ENCODE peak calls at places on chromosomes 6 and 20, in seven cellular contexts. One of them, this sample, is unnamed.

GRCh38 chr6:152453421-152453820 is 183.7 kb downstream of the SYNE1 start:
- DNase-seq in bronchial epithelial cell: no peak
- DNase-seq in lung: no peak
- DNase-seq in tibial nerve: no peak
- DNase-seq in pancreas: no peak
- DNase-seq in endodermal cell: no peak
- DNase-seq in neural progenitor cell: no peak
- DNase-seq in this sample: no peak

GRCh38 chr6:140002406-140003022 is 628.1 kb upstream of the CITED2 start:
- DNase-seq in endodermal cell: no peak
- DNase-seq in pancreas: no peak
- DNase-seq in tibial nerve: no peak
- DNase-seq in neural progenitor cell: no peak
- DNase-seq in lung: no peak
- DNase-seq in bronchial epithelial cell: no peak
- DNase-seq in this sample: peak; percentile 81

GRCh38 chr6:30793521-30794194 is 49.3 kb upstream of the IER3 start:
- DNase-seq in endodermal cell: no peak
- DNase-seq in neural progenitor cell: no peak
- DNase-seq in tibial nerve: no peak
- DNase-seq in bronchial epithelial cell: peak; percentile 32
- DNase-seq in lung: no peak
- DNase-seq in pancreas: no peak
- DNase-seq in this sample: no peak

GRCh38 chr6:40997256-40997957 is 41.6 kb downstream of the UNC5CL start:
- DNase-seq in pancreas: peak; percentile 74
- DNase-seq in endodermal cell: peak; percentile 94
- DNase-seq in tibial nerve: no peak
- DNase-seq in neural progenitor cell: peak; percentile 85
- DNase-seq in bronchial epithelial cell: peak; percentile 74
- DNase-seq in lung: peak; percentile 32
- DNase-seq in this sample: peak; percentile 20

GRCh38 chr6:31559958-31560696 is 12.0 kb upstream of the LTA start:
- DNase-seq in pancreas: peak; percentile 46
- DNase-seq in endodermal cell: no peak
- DNase-seq in bronchial epithelial cell: peak; percentile 44
- DNase-seq in lung: peak; percentile 65
- DNase-seq in neural progenitor cell: no peak
- DNase-seq in tibial nerve: no peak
- DNase-seq in this sample: no peak

GRCh38 chr6:169974663-169975062 is 223.2 kb downstream of the ERMARD start:
- DNase-seq in lung: no peak
- DNase-seq in pancreas: no peak
- DNase-seq in bronchial epithelial cell: no peak
- DNase-seq in tibial nerve: no peak
- DNase-seq in endodermal cell: no peak
- DNase-seq in neural progenitor cell: no peak
- DNase-seq in this sample: no peak

GRCh38 chr6:26056583-26057350 is 30.5 kb upstream of the HFE start:
- DNase-seq in endodermal cell: peak; percentile 68
- DNase-seq in neural progenitor cell: peak; percentile 56
- DNase-seq in pancreas: peak; percentile 40
- DNase-seq in lung: no peak
- DNase-seq in tibial nerve: no peak
- DNase-seq in bronchial epithelial cell: peak; percentile 12
- DNase-seq in this sample: no peak

GRCh38 chr6:3304500-3305215 is 45.9 kb downstream of the PSMG4 start:
- DNase-seq in neural progenitor cell: no peak
- DNase-seq in endodermal cell: no peak
- DNase-seq in bronchial epithelial cell: no peak
- DNase-seq in pancreas: no peak
- DNase-seq in tibial nerve: no peak
- DNase-seq in lung: no peak
- DNase-seq in this sample: no peak

GRCh38 chr6:137309078-137309762 is 90.0 kb upstream of the IFNGR1 start:
- DNase-seq in neural progenitor cell: no peak
- DNase-seq in tibial nerve: peak; percentile 40
- DNase-seq in endodermal cell: peak; percentile 67
- DNase-seq in pancreas: peak; percentile 87
- DNase-seq in lung: peak; percentile 81
- DNase-seq in bronchial epithelial cell: peak; percentile 91
- DNase-seq in this sample: no peak

GRCh38 chr6:16432075-16433032 is 194.0 kb downstream of the GMPR start:
- DNase-seq in bronchial epithelial cell: no peak
- DNase-seq in pancreas: peak; percentile 39
- DNase-seq in lung: peak; percentile 53
- DNase-seq in endodermal cell: no peak
- DNase-seq in neural progenitor cell: no peak
- DNase-seq in tibial nerve: no peak
- DNase-seq in this sample: no peak

GRCh38 chr6:45420909-45421699 is 43.4 kb upstream of the SUPT3H start:
- DNase-seq in neural progenitor cell: no peak
- DNase-seq in lung: no peak
- DNase-seq in endodermal cell: no peak
- DNase-seq in tibial nerve: no peak
- DNase-seq in pancreas: no peak
- DNase-seq in bronchial epithelial cell: no peak
- DNase-seq in this sample: no peak

GRCh38 chr20:2142649-2143048 is 41.0 kb downstream of the STK35 start:
- DNase-seq in neural progenitor cell: no peak
- DNase-seq in pancreas: no peak
- DNase-seq in bronchial epithelial cell: no peak
- DNase-seq in tibial nerve: no peak
- DNase-seq in lung: no peak
- DNase-seq in endodermal cell: no peak
- DNase-seq in this sample: no peak

GRCh38 chr6:40551966-40552365 is 35.2 kb downstream of the LRFN2 start:
- DNase-seq in neural progenitor cell: no peak
- DNase-seq in pancreas: no peak
- DNase-seq in bronchial epithelial cell: no peak
- DNase-seq in endodermal cell: no peak
- DNase-seq in tibial nerve: no peak
- DNase-seq in lung: no peak
- DNase-seq in this sample: no peak

DNA sequence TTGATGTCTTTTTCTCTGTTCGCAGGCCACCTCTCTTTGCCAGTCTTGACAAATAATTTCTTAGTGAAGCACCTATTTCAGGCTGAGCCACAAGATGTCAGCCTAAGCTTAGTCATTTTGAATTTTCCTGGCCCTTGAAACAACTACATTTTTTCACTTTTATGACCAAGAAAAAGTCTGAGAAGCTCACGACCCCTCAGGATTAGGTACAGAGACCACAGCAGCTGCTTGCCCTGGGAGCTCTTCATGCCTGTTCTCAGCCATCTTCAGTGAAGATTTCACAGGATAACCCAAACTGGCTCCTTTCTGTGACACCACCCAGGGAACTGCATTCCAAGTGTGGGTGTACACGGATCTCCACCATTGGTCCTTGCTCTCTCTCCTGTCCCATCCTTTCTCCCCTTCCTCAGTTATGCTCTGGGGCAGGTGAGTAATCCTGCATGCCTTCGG is 38.4 kb upstream of the SPTLC3 start:
- DNase-seq in lung: no peak
- DNase-seq in endodermal cell: peak; percentile 62
- DNase-seq in tibial nerve: no peak
- DNase-seq in bronchial epithelial cell: peak; percentile 49
- DNase-seq in pancreas: no peak
- DNase-seq in neural progenitor cell: peak; percentile 56
- DNase-seq in this sample: peak; percentile 17
- TF ChIP-seq CTCF in lung: peak; percentile 44
- TF ChIP-seq CTCF in endodermal cell: peak; percentile 80
- TF ChIP-seq CTCF in tibial nerve: peak; percentile 42
- TF ChIP-seq CTCF in bronchial epithelial cell: peak; percentile 57
- TF ChIP-seq CTCF in pancreas: peak; percentile 36
- TF ChIP-seq CTCF in neural progenitor cell: peak; percentile 68
- TF ChIP-seq CTCF in this sample: peak; percentile 65

GRCh38 chr6:12060780-12061619 is 48.9 kb downstream of the HIVEP1 start:
- DNase-seq in bronchial epithelial cell: peak; percentile 59
- DNase-seq in endodermal cell: peak; percentile 87
- DNase-seq in neural progenitor cell: peak; percentile 66
- DNase-seq in lung: peak; percentile 58
- DNase-seq in tibial nerve: no peak
- DNase-seq in pancreas: peak; percentile 71
- DNase-seq in this sample: no peak
- H3K4me3 ChIP-seq in bronchial epithelial cell: no peak overlapping the region
- H3K4me3 ChIP-seq in endodermal cell: no peak overlapping the region
- H3K4me3 ChIP-seq in neural progenitor cell: no peak overlapping the region
- H3K4me3 ChIP-seq in lung: no peak overlapping the region
- H3K4me3 ChIP-seq in tibial nerve: no peak overlapping the region
- H3K4me3 ChIP-seq in pancreas: no peak overlapping the region
- H3K4me3 ChIP-seq in this sample: no peak overlapping the region

GRCh38 chr20:44475372-44475693 is 341 bp upstream of the TTPAL start:
- DNase-seq in tibial nerve: no peak
- DNase-seq in neural progenitor cell: no peak
- DNase-seq in pancreas: no peak
- DNase-seq in endodermal cell: no peak
- DNase-seq in bronchial epithelial cell: no peak
- DNase-seq in lung: no peak
- DNase-seq in this sample: no peak

GRCh38 chr20:44479643-44480042 is 4.0 kb downstream of the TTPAL start:
- DNase-seq in neural progenitor cell: no peak
- DNase-seq in tibial nerve: no peak
- DNase-seq in lung: no peak
- DNase-seq in bronchial epithelial cell: no peak
- DNase-seq in pancreas: no peak
- DNase-seq in endodermal cell: no peak
- DNase-seq in this sample: no peak

GRCh38 chr20:44477151-44477550 is 1.5 kb downstream of the TTPAL start:
- DNase-seq in endodermal cell: no peak
- DNase-seq in neural progenitor cell: no peak
- DNase-seq in lung: no peak
- DNase-seq in tibial nerve: no peak
- DNase-seq in pancreas: no peak
- DNase-seq in bronchial epithelial cell: peak; percentile 70
- DNase-seq in this sample: no peak

GRCh38 chr20:44478188-44478587 is 2.5 kb downstream of the TTPAL start:
- DNase-seq in endodermal cell: no peak
- DNase-seq in lung: no peak
- DNase-seq in tibial nerve: no peak
- DNase-seq in bronchial epithelial cell: no peak
- DNase-seq in neural progenitor cell: no peak
- DNase-seq in pancreas: no peak
- DNase-seq in this sample: no peak

GRCh38 chr20:44475694-44476560 is at the start of gene TTPAL:
- DNase-seq in bronchial epithelial cell: peak; percentile 80
- DNase-seq in pancreas: peak; percentile 88
- DNase-seq in lung: peak; percentile 90
- DNase-seq in tibial nerve: peak; percentile 85
- DNase-seq in endodermal cell: peak; percentile 96
- DNase-seq in neural progenitor cell: peak; percentile 96
- DNase-seq in this sample: no peak
- TF ChIP-seq CTCF in bronchial epithelial cell: peak; percentile 60
- TF ChIP-seq CTCF in pancreas: no peak
- TF ChIP-seq CTCF in lung: peak; percentile 17
- TF ChIP-seq CTCF in tibial nerve: peak; percentile 27
- TF ChIP-seq CTCF in endodermal cell: peak; percentile 32
- TF ChIP-seq CTCF in neural progenitor cell: no peak
- TF ChIP-seq CTCF in this sample: peak; percentile 31

GRCh38 chr6:85450578-85450884 is 648 bp downstream of the NT5E start:
- DNase-seq in neural progenitor cell: no peak
- DNase-seq in bronchial epithelial cell: no peak
- DNase-seq in tibial nerve: no peak
- DNase-seq in endodermal cell: no peak
- DNase-seq in pancreas: no peak
- DNase-seq in lung: no peak
- DNase-seq in this sample: no peak

GRCh38 chr6:85452441-85452881 is 2.6 kb downstream of the NT5E start:
- DNase-seq in neural progenitor cell: no peak
- DNase-seq in endodermal cell: no peak
- DNase-seq in lung: no peak
- DNase-seq in bronchial epithelial cell: peak; percentile 53
- DNase-seq in pancreas: no peak
- DNase-seq in tibial nerve: no peak
- DNase-seq in this sample: peak; percentile 75

GRCh38 chr6:85451586-85452306 is 1.9 kb downstream of the NT5E start:
- DNase-seq in endodermal cell: no peak
- DNase-seq in lung: no peak
- DNase-seq in bronchial epithelial cell: no peak
- DNase-seq in neural progenitor cell: no peak
- DNase-seq in pancreas: no peak
- DNase-seq in tibial nerve: no peak
- DNase-seq in this sample: no peak

GRCh38 chr6:85449818-85450577 is at the start of gene NT5E:
- DNase-seq in tibial nerve: peak; percentile 70
- DNase-seq in pancreas: peak; percentile 39
- DNase-seq in lung: peak; percentile 73
- DNase-seq in neural progenitor cell: peak; percentile 70
- DNase-seq in endodermal cell: peak; percentile 93
- DNase-seq in bronchial epithelial cell: peak; percentile 42
- DNase-seq in this sample: no peak

GRCh38 chr6:85449388-85449817 is 480 bp upstream of the NT5E start:
- DNase-seq in bronchial epithelial cell: peak; percentile 52
- DNase-seq in neural progenitor cell: peak; percentile 56
- DNase-seq in lung: no peak
- DNase-seq in pancreas: no peak
- DNase-seq in tibial nerve: no peak
- DNase-seq in endodermal cell: no peak
- DNase-seq in this sample: peak; percentile 39
- H3K4me3 ChIP-seq in bronchial epithelial cell: peak overlapping the region; percentile 53
- H3K4me3 ChIP-seq in neural progenitor cell: peak overlapping the region; percentile 56
- H3K4me3 ChIP-seq in lung: peak overlapping the region; percentile 54
- H3K4me3 ChIP-seq in pancreas: peak overlapping the region; percentile 40
- H3K4me3 ChIP-seq in tibial nerve: peak overlapping the region; percentile 64
- H3K4me3 ChIP-seq in endodermal cell: peak overlapping the region; percentile 86
- H3K4me3 ChIP-seq in this sample: peak overlapping the region; percentile 83